ENCODE peak calls at places on chromosome 13, in five cellular contexts. N is hypothalamus, K is EL, I is Calu3, F is A549. O is an unnamed sample.

GRCh38 chr13:45331123-45331619 is 9.8 kb downstream of the TPT1 start:
- DNase-seq in F (no peak), N (no peak), K (no peak), I (no peak), O (no peak)

GRCh38 chr13:77406644-77407440 is 79.9 kb upstream of the MYCBP2 start:
- DNase-seq in N (no peak), K (no peak), F (no peak), I (no peak), O (no peak)

GRCh38 chr13:29917573-29918091 is 67.2 kb upstream of the UBL3 start:
- DNase-seq in I (no peak), K (no peak), F (no peak), N (no peak), O (no peak)

GRCh38 chr13:30872685-30873443 is 33.2 kb upstream of the MEDAG start:
- DNase-seq in N (peak; percentile 27), I (no peak), F (no peak), K (peak; percentile 87), O (peak; percentile 48)

GRCh38 chr13:33355470-33355869 is 69.9 kb upstream of the STARD13 start:
- DNase-seq in I (no peak), K (no peak), F (no peak), N (no peak), O (no peak)

GRCh38 chr13:25771641-25772478 is 280.0 kb downstream of the SHISA2 start:
- DNase-seq in K (peak; percentile 33), I (no peak), F (no peak), N (no peak), O (no peak)

GRCh38 chr13:43804461-43805070 is 17.8 kb upstream of the ENOX1 start:
- DNase-seq in K (peak; percentile 75), F (peak; percentile 9), N (no peak), I (peak; percentile 31), O (peak; percentile 30)

GRCh38 chr13:30577381-30577780 is 40.3 kb upstream of the USPL1 start:
- DNase-seq in K (peak; percentile 93), F (no peak), N (no peak), I (no peak), O (no peak)

GRCh38 chr13:110023729-110024645 is 237.6 kb upstream of the IRS2 start:
- DNase-seq in I (no peak), N (peak; percentile 12), K (no peak), F (no peak), O (peak; percentile 25)

GRCh38 chr13:68051910-68052309 is 821.8 kb upstream of the PCDH9 start:
- DNase-seq in I (no peak), K (no peak), F (no peak), N (no peak), O (no peak)

GRCh38 chr13:71079638-71080037 is 787.4 kb downstream of the DACH1 start:
- DNase-seq in F (no peak), K (no peak), N (no peak), I (no peak), O (no peak)

O was measured in frontal cortex.